ENCODE peak calls at places on chromosomes 4 and X, in six cellular contexts. R, Z, O, F, L and B are unnamed samples. For H3K4me1, the result is how much of the 10 kb centered on the place peaks cover.

GRCh38 chrX:79330022-79330421 is 37.1 kb downstream of the ITM2A start:
- DNase-seq in Z (no peak), F (no peak), R (no peak), O (no peak), L (no peak), B (no peak)

GRCh38 chr4:11912886-11913285 is 484.2 kb upstream of the HS3ST1 start:
- DNase-seq in Z (no peak), L (no peak), R (no peak), O (no peak), F (no peak), B (no peak)

GRCh38 chrX:129961180-129962083 is 21.0 kb upstream of the BCORL1 start:
- DNase-seq in O (peak), L (peak), R (no peak), Z (peak), F (no peak), B (no peak)

GRCh38 chrX:43860646-43861370 is 21.4 kb downstream of the MAOB start:
- DNase-seq in L (no peak), F (no peak), O (no peak), Z (no peak), R (no peak), B (no peak)

GRCh38 chrX:11499076-11500044 is 166.4 kb downstream of the ARHGAP6 start:
- DNase-seq in L (no peak), R (no peak), O (no peak), Z (no peak), F (no peak), B (no peak)

GRCh38 chrX:24494544-24495113 is 29.5 kb downstream of the PDK3 start:
- DNase-seq in Z (peak), O (no peak), R (no peak), L (no peak), F (no peak), B (no peak)

GRCh38 chr4:26218677-26219181 is 102.1 kb upstream of the RBPJ start:
- DNase-seq in R (no peak), L (no peak), F (no peak), Z (no peak), O (no peak), B (no peak)

GRCh38 chr4:8048856-8049686 is 109.4 kb upstream of the AFAP1 start:
- DNase-seq in O (peak), Z (no peak), R (no peak), F (no peak), L (no peak), B (no peak)

GRCh38 chrX:69285401-69285871 is 120.2 kb upstream of the PJA1 start:
- DNase-seq in Z (no peak), L (peak), O (no peak), R (no peak), F (no peak), B (no peak)

GRCh38 chr4:122963222-122963621 is 40.8 kb upstream of the NUDT6 start:
- DNase-seq in L (no peak), R (no peak), Z (no peak), O (no peak), F (no peak), B (no peak)

GRCh38 chr4:46676364-46676763 is 232.7 kb downstream of the COX7B2 start:
- DNase-seq in R (no peak), L (no peak), O (no peak), F (no peak), Z (no peak), B (no peak)

GRCh38 chr4:181962321-181962720 is 280.9 kb upstream of the TENM3 start:
- DNase-seq in L (no peak), R (no peak), F (no peak), O (no peak), Z (no peak), B (no peak)

GRCh38 chr4:152659806-152660205 is 20.0 kb downstream of the TMEM154 start:
- DNase-seq in Z (no peak), F (no peak), L (no peak), O (no peak), R (no peak), B (no peak)

GRCh38 chr4:95556460-95556859 is 7.7 kb upstream of the UNC5C start:
- DNase-seq in Z (no peak), O (no peak), R (no peak), L (no peak), F (no peak), B (no peak)

GRCh38 chrX:129238011-129238410 is 285.3 kb downstream of the SMARCA1 start:
- DNase-seq in F (no peak), L (no peak), O (no peak), Z (no peak), R (no peak), B (no peak)

GRCh38 chr4:139605516-139605915 is 49.5 kb upstream of the SETD7 start:
- DNase-seq in Z (no peak), O (no peak), L (no peak), F (no peak), R (no peak), B (no peak)

GRCh38 chrX:16175329-16175728 is 8.0 kb downstream of the MAGEB17 start:
- DNase-seq in Z (no peak), O (no peak), F (no peak), R (no peak), L (no peak), B (no peak)

GRCh38 chr4:100805547-100805946 is 287.7 kb upstream of the EMCN start:
- DNase-seq in R (no peak), Z (no peak), F (no peak), O (no peak), L (no peak), B (no peak)

GRCh38 chrX:47581731-47582647 is at the start of gene TIMP1:
- DNase-seq in F (peak), O (peak), L (peak), R (peak), Z (peak), B (peak)

GRCh38 chrX:127011629-127012028 is 192.1 kb downstream of the PRR32 start:
- DNase-seq in Z (no peak), R (no peak), L (no peak), F (no peak), O (no peak), B (no peak)

GRCh38 chr4:48906283-48907173 is at the start of gene OCIAD2:
- DNase-seq in F (no peak), O (peak), R (no peak), L (peak), Z (peak), B (no peak)

GRCh38 chrX:19343085-19343461 is 654 bp upstream of the PDHA1 start:
- DNase-seq in Z (no peak), O (no peak), L (no peak), R (no peak), F (no peak), B (no peak)

GRCh38 chr4:71212216-71212615 is 126.6 kb upstream of the SLC4A4 start:
- DNase-seq in F (no peak), R (no peak), Z (no peak), O (no peak), L (no peak), B (no peak)

GRCh38 chr4:31417051-31417450 is 696.9 kb downstream of the PCDH7 start:
- DNase-seq in R (no peak), O (no peak), Z (no peak), L (no peak), F (no peak), B (no peak)

GRCh38 chr4:97720869-97721432 is 422.3 kb downstream of the STPG2 start:
- DNase-seq in Z (no peak), O (no peak), F (no peak), L (no peak), R (no peak), B (no peak)

GRCh38 chr4:7904108-7904516 is 35.5 kb downstream of the AFAP1 start:
- DNase-seq in F (no peak), Z (no peak), R (no peak), L (no peak), O (no peak), B (no peak)

GRCh38 chr4:183297675-183298074 is 22.4 kb downstream of the CLDN22 start:
- DNase-seq in O (no peak), R (no peak), F (no peak), Z (no peak), L (no peak), B (no peak)

GRCh38 chrX:41459714-41460113 is 12.6 kb downstream of the NYX start:
- DNase-seq in O (no peak), F (no peak), R (no peak), Z (no peak), L (no peak), B (no peak)

GRCh38 chrX:142359359-142359758 is 154.3 kb upstream of the MAGEC2 start:
- DNase-seq in L (no peak), Z (no peak), R (no peak), F (no peak), O (no peak), B (no peak)

GRCh38 chrX:37905436-37906147 is 58.2 kb upstream of the DYNLT3 start:
- DNase-seq in R (no peak), Z (no peak), L (peak), O (peak), F (no peak), B (no peak)

GRCh38 chr4:184558996-184559395 is 84.6 kb upstream of the IRF2 start:
- DNase-seq in Z (no peak), F (peak), R (no peak), L (no peak), O (no peak), B (no peak)

GRCh38 chr4:139581096-139581495 is 25.1 kb upstream of the SETD7 start:
- DNase-seq in O (no peak), L (no peak), Z (no peak), F (no peak), R (no peak), B (no peak)

GRCh38 chrX:49166914-49167739 is 4.6 kb downstream of the MAGIX start:
- DNase-seq in L (peak), F (no peak), Z (no peak), R (peak), O (peak), B (peak)

GRCh38 chrX:22689290-22689689 is 310.5 kb upstream of the DDX53 start:
- DNase-seq in Z (no peak), F (no peak), O (no peak), L (no peak), R (no peak), B (no peak)

GRCh38 chrX:135741192-135741715 is 26.7 kb downstream of the CT45A3 start:
- DNase-seq in R (no peak), F (no peak), Z (no peak), L (no peak), O (no peak), B (no peak)

GRCh38 chrX:49147907-49148306 is 14.7 kb upstream of the MAGIX start:
- DNase-seq in O (no peak), L (no peak), Z (no peak), F (no peak), R (no peak), B (no peak)

GRCh38 chrX:53317365-53318069 is 36.1 kb upstream of the IQSEC2 start:
- DNase-seq in F (no peak), L (peak), O (peak), Z (peak), R (peak), B (peak)

DNA sequence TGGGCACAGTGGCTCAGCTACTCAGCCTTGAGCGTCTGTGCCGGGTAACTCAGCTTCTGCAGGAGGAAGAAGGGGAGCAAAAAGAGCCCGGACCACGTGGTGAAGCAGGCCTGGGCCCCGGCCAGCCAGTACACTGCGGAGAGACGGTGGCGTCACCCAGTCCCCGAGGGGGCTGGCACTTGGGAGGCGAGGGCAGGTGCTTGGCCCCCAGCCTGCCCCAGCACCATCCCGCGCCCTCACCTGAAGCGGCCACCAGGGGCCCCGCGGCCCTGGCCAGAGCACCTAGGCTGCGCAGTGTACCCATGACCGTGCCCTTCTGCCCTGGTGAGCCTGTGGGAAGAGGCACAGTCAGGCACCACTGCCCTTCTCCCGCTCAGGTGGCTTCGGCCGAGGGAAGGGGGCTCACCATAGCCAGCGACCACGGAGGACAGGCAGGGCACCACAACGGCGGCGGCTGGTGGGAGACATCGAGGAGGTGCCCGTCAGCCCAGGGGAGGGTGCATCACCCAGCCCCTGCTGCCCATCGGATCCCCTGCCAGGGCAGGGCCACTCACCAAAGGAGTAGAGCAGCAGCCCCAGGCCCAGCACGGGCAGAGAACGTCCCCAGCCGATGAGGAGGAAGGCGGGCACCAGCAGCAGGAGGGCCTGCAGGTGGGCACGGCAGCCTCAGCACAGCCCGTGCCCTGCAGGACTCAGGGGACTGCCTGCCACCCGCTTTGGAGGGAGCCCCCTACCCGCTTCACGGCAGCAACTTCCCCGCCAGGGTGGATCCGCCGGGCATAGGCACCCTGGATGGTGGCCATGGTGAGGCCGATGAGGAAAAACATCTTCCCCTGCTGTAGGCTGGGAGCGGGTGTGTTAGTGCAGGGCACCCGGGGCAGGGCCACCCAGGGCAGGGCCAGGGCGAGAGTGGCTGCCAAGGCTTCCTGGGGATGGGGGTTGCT is 32.1 kb downstream of the NOP14 start:
- DNase-seq in L (peak), F (no peak), Z (peak), O (peak), R (no peak), B (peak)
- H3K4me1 ChIP-seq in L (half or more), F (half or more), Z (under half), O (under half), R (under half), B (under half)

GRCh38 chr4:124431663-124432192 is 280.8 kb downstream of the ANKRD50 start:
- DNase-seq in O (no peak), Z (no peak), F (no peak), R (no peak), L (no peak), B (no peak)

GRCh38 chr4:124426279-124426678 is 286.3 kb downstream of the ANKRD50 start:
- DNase-seq in R (no peak), Z (no peak), F (no peak), O (no peak), L (no peak), B (no peak)

GRCh38 chr4:124427095-124427767 is 285.3 kb downstream of the ANKRD50 start:
- DNase-seq in L (no peak), F (no peak), Z (peak), O (no peak), R (no peak), B (no peak)

GRCh38 chr4:124429746-124430250 is 282.7 kb downstream of the ANKRD50 start:
- DNase-seq in L (no peak), R (no peak), Z (no peak), F (no peak), O (no peak), B (no peak)

DNA sequence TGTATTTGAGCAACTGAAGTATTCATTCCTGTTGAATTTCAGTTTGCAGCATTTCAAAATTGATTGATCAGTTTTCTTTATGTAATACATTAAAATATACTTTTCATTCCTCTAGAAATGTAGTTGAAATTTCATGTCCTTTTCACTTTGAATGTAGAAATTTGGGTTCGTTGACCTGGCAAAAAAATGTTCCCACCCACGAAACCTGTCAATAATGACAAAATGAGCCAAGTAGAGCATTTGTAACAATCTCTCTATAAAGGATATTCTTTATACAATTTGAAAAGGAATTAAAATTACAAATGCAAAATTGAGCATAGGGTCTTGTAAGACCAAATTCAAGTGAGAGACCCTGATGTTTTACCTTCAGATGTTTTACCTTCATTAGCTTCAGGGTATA is 283.9 kb downstream of the ANKRD50 start:
- DNase-seq in L (no peak), O (no peak), R (no peak), Z (no peak), F (no peak), B (no peak)
- H3K4me1 ChIP-seq in L (under half), O (under half), R (under half), Z (under half), F (under half), B (under half)

DNA sequence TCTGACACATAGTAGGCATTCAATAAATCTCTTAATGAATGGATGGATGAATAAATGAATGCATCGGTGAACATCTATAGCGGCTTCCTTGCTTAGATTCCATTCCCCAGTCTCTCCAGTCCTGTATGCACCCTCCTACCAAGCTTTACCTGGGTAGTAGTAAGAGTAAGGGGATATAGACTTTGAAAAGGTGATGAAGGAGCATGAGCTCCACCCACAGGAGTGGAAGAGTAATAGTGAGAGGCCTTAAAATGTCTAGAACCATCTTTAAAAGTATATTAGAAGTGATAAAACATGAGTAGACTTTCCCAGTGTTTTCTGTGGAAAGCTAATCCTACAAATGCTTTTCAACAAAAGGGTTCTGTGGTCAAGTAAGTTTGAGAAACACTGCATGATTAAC is 35.5 kb upstream of the GPC3 start:
- DNase-seq in O (no peak), R (no peak), F (no peak), L (no peak), Z (no peak), B (no peak)
- H3K4me1 ChIP-seq in O (under half), R (under half), F (under half), L (under half), Z (under half), B (under half)

DNA sequence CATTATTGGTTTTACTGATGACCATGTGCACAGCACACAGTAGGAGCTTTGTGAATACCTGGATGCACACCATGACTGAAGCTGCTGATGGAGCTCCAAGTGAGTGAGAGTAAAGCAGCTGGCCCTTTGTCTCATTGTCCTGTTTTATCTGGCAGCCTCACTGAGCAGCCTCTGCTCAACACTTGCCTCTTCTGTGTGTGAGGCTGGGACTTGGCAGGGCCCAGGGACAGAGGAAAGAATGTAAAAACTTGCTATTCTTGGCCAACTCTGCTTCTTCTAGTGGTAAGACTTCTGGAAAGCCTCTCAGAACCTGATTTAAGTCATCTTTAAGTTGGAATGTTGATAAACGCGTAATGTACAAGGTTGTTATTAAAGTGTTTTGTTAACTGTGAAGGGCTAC is 61.4 kb downstream of the BEX1 start:
- DNase-seq in Z (no peak), O (no peak), R (no peak), F (no peak), L (no peak), B (no peak)
- H3K4me1 ChIP-seq in Z (under half), O (under half), R (under half), F (under half), L (under half), B (under half)

GRCh38 chr4:105603158-105603557 is 50.7 kb downstream of the ARHGEF38 start:
- DNase-seq in L (no peak), O (no peak), Z (no peak), F (no peak), R (no peak), B (no peak)

GRCh38 chr4:105600951-105601350 is 48.5 kb downstream of the ARHGEF38 start:
- DNase-seq in F (no peak), O (no peak), Z (no peak), R (no peak), L (no peak), B (no peak)

GRCh38 chr4:105601406-105601805 is 49.0 kb downstream of the ARHGEF38 start:
- DNase-seq in F (no peak), O (no peak), Z (no peak), L (no peak), R (no peak), B (no peak)

GRCh38 chr4:105607876-105608275 is 55.5 kb downstream of the ARHGEF38 start:
- DNase-seq in O (no peak), R (no peak), Z (no peak), F (no peak), L (no peak), B (no peak)

DNA sequence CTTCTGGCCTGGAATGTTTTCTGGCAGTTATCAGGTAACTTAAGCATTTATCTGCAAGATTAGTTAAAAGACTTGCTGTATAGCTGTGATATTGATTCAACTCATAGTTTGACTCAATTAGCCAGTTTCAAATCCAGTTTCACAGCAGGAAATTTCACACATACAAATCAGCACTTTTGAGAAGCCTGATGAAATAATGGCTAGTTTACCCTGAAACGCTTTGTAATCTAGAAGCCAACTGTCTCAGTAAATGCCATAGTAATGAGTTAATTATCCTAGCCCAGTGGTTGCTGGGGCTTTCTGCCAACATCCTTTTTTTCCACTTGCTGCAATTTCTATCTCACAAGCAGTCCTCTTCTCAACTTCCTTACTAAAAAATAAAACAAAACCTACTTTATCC is 53.1 kb downstream of the ARHGEF38 start:
- DNase-seq in R (no peak), Z (no peak), O (no peak), L (no peak), F (no peak), B (no peak)
- H3K4me1 ChIP-seq in R (under half), Z (under half), O (under half), L (under half), F (under half), B (under half)

DNA sequence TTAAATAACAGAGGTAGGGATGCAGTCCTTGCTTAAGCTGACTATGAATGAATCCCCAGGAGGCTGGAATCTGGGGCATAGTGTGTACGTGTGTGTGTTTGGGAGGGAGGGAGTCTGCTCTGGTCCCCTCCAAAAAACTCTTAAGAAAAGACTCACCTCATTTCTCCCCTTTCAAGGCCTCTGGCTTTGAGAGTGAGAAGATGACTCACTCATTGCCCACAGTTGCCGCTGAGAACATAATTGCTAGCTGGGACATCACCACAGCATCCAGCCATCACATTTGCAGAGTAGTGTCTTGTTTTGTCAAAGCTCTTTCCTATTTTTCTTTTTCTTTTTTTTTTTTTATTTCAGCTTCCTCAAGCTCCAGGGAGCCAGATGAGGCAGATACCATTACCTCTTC is 61.7 kb upstream of the LAS1L start:
- DNase-seq in L (no peak), R (no peak), Z (no peak), O (no peak), F (no peak), B (peak)
- H3K4me1 ChIP-seq in L (under half), R (under half), Z (under half), O (under half), F (under half), B (under half)

GRCh38 chr4:29853843-29854242 is 866.3 kb upstream of the PCDH7 start:
- DNase-seq in O (no peak), F (no peak), L (no peak), Z (no peak), R (no peak), B (no peak)
- H3K4me1 ChIP-seq in O (under half), F (under half), L (under half), Z (under half), R (under half), B (under half)